ENCODE peak calls at places on chromosome 22, in nine cellular contexts. X is CD4-positive, CD25-positive, alpha-beta regulatory T cell; V is CD8-positive, alpha-beta T cell; Q is stomach; D is fibroblast of lung; I is lung; W is cardiac muscle cell; N is mucosa of descending colon; J is CD8-positive, alpha-beta memory T cell. T is an unnamed sample. For H3K9me3, the result is how much of the 10 kb centered on the place peaks cover.

GRCh38 chr22:38017272-38017920 is 33.0 kb upstream of the SOX10 start:
- DNase-seq in X (no peak), D (peak), N (peak), V (no peak), Q (peak), W (no peak), I (peak), J (no peak), T (no peak)

GRCh38 chr22:41983516-41983915 is 14.3 kb downstream of the SEPTIN3 start:
- DNase-seq in X (no peak), W (no peak), V (no peak), Q (no peak), I (no peak), D (no peak), J (no peak), N (no peak), T (no peak)

GRCh38 chr22:35589071-35589735 is 27.9 kb downstream of the MB start:
- DNase-seq in X (no peak), V (no peak), Q (no peak), N (no peak), J (no peak), D (peak), W (no peak), I (peak), T (no peak)

GRCh38 chr22:30212363-30212995 is 34.1 kb downstream of the LIF start:
- DNase-seq in V (no peak), Q (peak), D (peak), I (peak), J (no peak), N (no peak), X (no peak), W (no peak), T (no peak)

GRCh38 chr22:24505337-24505736 is 10.2 kb downstream of the UPB1 start:
- DNase-seq in V (no peak), I (no peak), N (no peak), J (no peak), Q (peak), W (no peak), D (no peak), X (no peak), T (no peak)

GRCh38 chr22:45638834-45639746 is 32.5 kb upstream of the ATXN10 start:
- DNase-seq in V (no peak), Q (peak), J (no peak), I (peak), D (peak), N (peak), W (no peak), X (no peak), T (no peak)

GRCh38 chr22:20156611-20157415 is 6.0 kb upstream of the CCDC188 start:
- DNase-seq in I (peak), N (peak), W (peak), X (peak), V (peak), J (peak), D (peak), Q (peak), T (peak)

GRCh38 chr22:29700949-29701927 is 18.6 kb upstream of the CABP7 start:
- DNase-seq in I (peak), N (peak), V (no peak), X (no peak), W (peak), Q (no peak), J (no peak), D (peak), T (no peak)

GRCh38 chr22:19775496-19776325 is 15.1 kb downstream of the TBX1 start:
- DNase-seq in D (no peak), I (no peak), W (no peak), N (no peak), X (no peak), J (no peak), V (no peak), Q (no peak), T (no peak)

GRCh38 chr22:42794551-42795510 is 62.2 kb downstream of the ARFGAP3 start:
- DNase-seq in N (no peak), Q (peak), X (no peak), D (no peak), V (no peak), W (peak), J (no peak), I (no peak), T (no peak)

GRCh38 chr22:30947163-30947820 is 21.3 kb downstream of the MORC2 start:
- DNase-seq in Q (no peak), J (no peak), I (no peak), W (no peak), X (no peak), V (no peak), N (peak), D (no peak), T (no peak)

GRCh38 chr22:38180841-38181452 is 683 bp downstream of the PLA2G6 start:
- DNase-seq in I (peak), D (no peak), X (peak), V (no peak), J (no peak), Q (peak), N (peak), W (no peak), T (peak)

DNA sequence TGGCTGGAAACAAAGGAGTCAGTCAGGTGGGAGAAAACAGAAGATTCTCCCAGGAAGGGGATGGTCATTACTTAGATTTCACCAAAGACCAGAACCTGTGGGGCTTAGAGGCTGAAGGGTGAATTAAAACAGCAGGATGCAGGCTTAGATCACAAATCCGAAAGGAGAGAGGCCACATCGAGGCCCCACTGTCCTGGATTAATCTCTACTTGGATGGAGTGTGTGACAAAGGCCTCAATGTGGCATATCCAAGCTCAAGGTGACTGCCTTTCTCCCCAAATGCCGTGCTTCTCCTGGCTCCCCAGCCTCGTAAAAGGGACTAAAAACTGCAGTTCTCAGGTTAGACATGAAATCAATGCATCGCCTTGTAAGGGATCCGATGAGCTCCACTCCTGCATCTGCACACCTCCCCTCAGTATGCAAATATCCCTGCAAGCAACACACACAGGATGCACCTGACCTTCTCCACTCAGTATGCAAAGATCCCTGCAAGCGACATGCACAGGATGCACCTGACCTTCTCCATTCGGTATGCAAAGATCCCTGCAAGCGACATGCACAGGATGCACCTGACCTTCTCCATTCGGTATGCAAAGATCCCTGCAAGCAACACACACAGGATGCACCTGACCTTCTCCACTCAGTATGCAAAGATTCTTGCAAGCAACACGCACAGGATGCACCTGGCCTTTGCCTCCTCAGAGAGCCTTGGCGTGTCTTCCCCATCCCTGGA is 447.4 kb downstream of the BRD1 start:
- DNase-seq in I (peak), N (no peak), X (no peak), V (no peak), D (no peak), Q (no peak), W (no peak), J (no peak), T (no peak)
- H3K9me3 ChIP-seq in I (under half), N (under half), X (under half), V (under half), D (under half), Q (under half), W (under half), J (under half), T (under half)

GRCh38 chr22:48118654-48119053 is 1356.2 kb downstream of the TBC1D22A start:
- DNase-seq in V (no peak), W (no peak), J (no peak), N (no peak), X (no peak), Q (no peak), D (no peak), I (no peak), T (no peak)

DNA sequence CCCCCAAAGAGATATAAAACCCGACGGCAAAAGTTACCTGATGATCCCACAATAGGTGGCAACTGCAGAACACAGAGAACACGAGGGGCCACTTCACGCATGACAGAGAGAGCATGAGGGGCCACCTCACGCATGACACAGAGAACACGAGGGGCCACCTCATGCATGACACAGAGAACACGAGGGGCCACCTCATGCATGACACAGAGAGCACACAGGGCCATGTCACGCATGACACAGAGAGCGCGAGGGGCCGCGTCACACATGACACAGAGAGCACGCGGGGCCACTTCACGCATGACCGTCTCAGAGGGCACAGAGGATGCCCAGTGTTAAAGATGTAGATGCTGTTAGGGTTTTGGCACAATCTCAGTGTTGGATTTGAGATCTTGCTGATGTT is 1359.5 kb downstream of the TBC1D22A start:
- DNase-seq in V (no peak), D (no peak), J (no peak), Q (no peak), I (no peak), N (no peak), X (no peak), W (no peak), T (no peak)
- H3K9me3 ChIP-seq in V (under half), D (under half), J (under half), Q (under half), I (under half), N (under half), X (under half), W (under half), T (under half)

GRCh38 chr22:49638788-49639187 is 188.9 kb downstream of the BRD1 start:
- DNase-seq in X (no peak), J (no peak), Q (no peak), W (no peak), I (no peak), N (no peak), V (no peak), D (peak), T (no peak)
- H3K9me3 ChIP-seq in X (under half), J (under half), Q (under half), W (under half), I (under half), N (under half), V (under half), D (under half), T (under half)

GRCh38 chr22:47335958-47336357 is 573.5 kb downstream of the TBC1D22A start:
- DNase-seq in J (no peak), Q (no peak), X (no peak), V (no peak), I (no peak), D (no peak), N (no peak), W (no peak), T (no peak)
- H3K9me3 ChIP-seq in J (under half), Q (under half), X (under half), V (under half), I (under half), D (under half), N (under half), W (under half), T (under half)

DNA sequence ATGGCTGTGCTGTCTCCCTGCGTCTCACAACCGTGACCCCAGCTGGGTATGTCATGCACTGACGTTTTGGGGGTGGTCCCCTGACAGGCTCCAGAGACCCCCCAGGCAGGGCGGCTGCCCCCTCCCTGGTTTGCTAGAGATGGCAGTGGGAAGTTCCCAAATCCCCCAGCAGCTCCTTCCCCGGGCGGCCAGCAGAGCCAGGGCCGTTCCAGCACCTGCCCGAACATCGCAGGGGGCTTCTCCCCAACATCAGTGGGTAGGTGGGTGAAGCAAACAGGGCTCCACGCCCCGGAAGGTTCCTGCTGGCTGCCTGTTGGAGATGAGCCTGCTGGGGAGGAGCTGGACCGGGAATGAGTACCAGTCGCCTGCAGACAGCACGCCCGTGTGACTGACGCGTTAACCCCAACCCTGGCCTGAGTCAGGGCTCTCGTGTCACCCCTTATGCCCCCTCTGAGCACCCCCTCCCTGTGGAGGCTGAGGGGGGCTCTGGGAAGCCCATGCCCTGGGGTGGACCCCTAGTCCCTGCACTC is 45.6 kb downstream of the GRAMD4 start:
- DNase-seq in W (no peak), I (no peak), V (no peak), N (no peak), J (no peak), X (no peak), Q (no peak), D (no peak), T (no peak)
- H3K9me3 ChIP-seq in W (under half), I (under half), V (under half), N (under half), J (under half), X (under half), Q (under half), D (under half), T (under half)

GRCh38 chr22:22981670-22982571 is 88.4 kb upstream of the GNAZ start:
- DNase-seq in V (no peak), I (no peak), X (no peak), N (no peak), J (no peak), Q (no peak), D (no peak), W (no peak), T (no peak)
- H3K9me3 ChIP-seq in V (under half), I (under half), X (under half), N (under half), J (under half), Q (under half), D (under half), W (under half), T (under half)